ENCODE peak calls at places on chromosomes 5 and 9, in five cellular contexts. Q, E, I, M and X are unnamed samples.
A peak's percentile ranks its signal among the peaks of the same experiment; 100 is the strongest.

GRCh38 chr9:127910613-127911205 is 6.1 kb downstream of the ST6GALNAC4 start:
- DNase-seq in E (no peak), Q (no peak), M (no peak), I (no peak), X (no peak)

GRCh38 chr9:121661328-121661727 is 9.9 kb downstream of the DAB2IP start:
- DNase-seq in E (no peak), M (no peak), Q (no peak), I (no peak), X (no peak)

GRCh38 chr9:70255521-70255920 is 3.3 kb upstream of the SMC5 start:
- DNase-seq in M (no peak), Q (no peak), I (no peak), E (no peak), X (no peak)

GRCh38 chr5:171420429-171421231 is 1.2 kb downstream of the FGF18 start:
- DNase-seq in Q (peak; percentile 72), I (no peak), M (no peak), E (no peak), X (no peak)

GRCh38 chr5:65305913-65306312 is 175.8 kb downstream of the ADAMTS6 start:
- DNase-seq in E (no peak), M (peak; percentile 29), Q (no peak), I (no peak), X (no peak)

GRCh38 chr5:37833990-37834389 is 5.9 kb downstream of the GDNF start:
- DNase-seq in E (no peak), Q (no peak), I (no peak), M (no peak), X (no peak)

GRCh38 chr9:93578844-93579243 is 2.5 kb downstream of the PHF2 start:
- DNase-seq in I (no peak), Q (no peak), M (no peak), E (no peak), X (no peak)

GRCh38 chr9:18658764-18659705 is 185.1 kb downstream of the ADAMTSL1 start:
- DNase-seq in E (no peak), I (no peak), Q (no peak), M (no peak), X (no peak)

GRCh38 chr9:133509179-133510083 is 15.3 kb downstream of the MYMK start:
- DNase-seq in E (no peak), M (no peak), Q (peak; percentile 67), I (no peak), X (peak; percentile 75)

GRCh38 chr5:133870661-133871060 is 97.8 kb downstream of the C5orf15 start:
- DNase-seq in E (no peak), M (no peak), I (no peak), Q (no peak), X (no peak)

GRCh38 chr9:88418715-88419540 is 30.7 kb downstream of the SPIN1 start:
- DNase-seq in M (no peak), E (no peak), Q (no peak), I (no peak), X (no peak)

GRCh38 chr5:54361683-54362411 is 51.5 kb upstream of the ARL15 start:
- DNase-seq in E (no peak), M (no peak), Q (no peak), I (no peak), X (no peak)

GRCh38 chr9:136751244-136751643 is 2.9 kb upstream of the LCN6 start:
- DNase-seq in E (no peak), M (no peak), I (no peak), Q (no peak), X (no peak)

GRCh38 chr9:36942891-36943290 is 91.2 kb downstream of the PAX5 start:
- DNase-seq in M (no peak), I (no peak), E (no peak), Q (no peak), X (no peak)

GRCh38 chr5:56200856-56201638 is 32.1 kb downstream of the ANKRD55 start:
- DNase-seq in E (peak; percentile 90), I (peak; percentile 38), M (peak; percentile 88), Q (peak; percentile 74), X (peak; percentile 65)

GRCh38 chr5:128338649-128339048 is 199.4 kb downstream of the FBN2 start:
- DNase-seq in Q (no peak), M (no peak), I (no peak), E (no peak), X (no peak)

GRCh38 chr9:5879419-5880181 is 11.1 kb upstream of the MLANA start:
- DNase-seq in Q (peak; percentile 17), I (peak; percentile 47), E (no peak), M (peak; percentile 46), X (no peak)

GRCh38 chr5:141345327-141345726 is 1.7 kb downstream of the PCDHGA3 start:
- DNase-seq in M (no peak), Q (no peak), E (no peak), I (no peak), X (no peak)

GRCh38 chr5:159518361-159518760 is 188.1 kb upstream of the IL12B start:
- DNase-seq in Q (no peak), E (no peak), I (no peak), M (no peak), X (no peak)

GRCh38 chr5:135135530-135136201 is 101.6 kb upstream of the PITX1 start:
- DNase-seq in I (peak; percentile 63), E (no peak), Q (no peak), M (no peak), X (no peak)

GRCh38 chr5:72355706-72356299 is 35.6 kb downstream of the PTCD2 start:
- DNase-seq in E (no peak), Q (peak; percentile 45), M (no peak), I (peak; percentile 22), X (peak; percentile 30)

GRCh38 chr9:35571113-35571512 is 33.9 kb upstream of the TESK1 start:
- DNase-seq in Q (no peak), M (no peak), E (no peak), I (no peak), X (no peak)

GRCh38 chr9:121764371-121764730 is 112.9 kb downstream of the DAB2IP start:
- DNase-seq in M (no peak), Q (no peak), I (no peak), E (no peak), X (no peak)

GRCh38 chr5:144273232-144274027 is 102.8 kb downstream of the KCTD16 start:
- DNase-seq in Q (no peak), E (no peak), M (no peak), I (no peak), X (no peak)

GRCh38 chr9:90659626-90660364 is 17.2 kb upstream of the DIRAS2 start:
- DNase-seq in Q (no peak), E (no peak), I (no peak), M (no peak), X (no peak)

GRCh38 chr9:84711936-84712335 is 42.4 kb downstream of the NTRK2 start:
- DNase-seq in I (no peak), E (no peak), Q (peak; percentile 16), M (no peak), X (no peak)

GRCh38 chr9:72952914-72953313 is at the start of gene ALDH1A1:
- DNase-seq in I (no peak), Q (no peak), M (peak; percentile 68), E (no peak), X (no peak)

GRCh38 chr5:137932800-137933199 is 43.5 kb downstream of the PKD2L2 start:
- DNase-seq in E (no peak), M (no peak), I (no peak), Q (no peak), X (no peak)

GRCh38 chr5:66247176-66247960 is 103.3 kb downstream of the SREK1 start:
- DNase-seq in M (peak; percentile 7), Q (no peak), E (no peak), I (no peak), X (no peak)

GRCh38 chr5:151598984-151599383 is 7.9 kb upstream of the FAT2 start:
- DNase-seq in I (no peak), Q (no peak), M (no peak), E (no peak), X (no peak)

GRCh38 chr9:6644346-6645152 is 980 bp downstream of the GLDC start:
- DNase-seq in M (no peak), Q (no peak), E (no peak), I (no peak), X (no peak)

GRCh38 chr9:9612270-9612669 is 1000.5 kb downstream of the PTPRD start:
- DNase-seq in Q (peak; percentile 24), M (no peak), E (peak; percentile 3), I (no peak), X (no peak)

GRCh38 chr5:31291323-31291854 is 97.9 kb downstream of the CDH6 start:
- DNase-seq in I (no peak), Q (peak; percentile 8), M (no peak), E (no peak), X (peak; percentile 14)

GRCh38 chr5:116482394-116482793 is 92.2 kb downstream of the SEMA6A start:
- DNase-seq in E (no peak), I (no peak), Q (no peak), M (no peak), X (no peak)

GRCh38 chr9:18928711-18929110 is 104.3 kb downstream of the SAXO1 start:
- DNase-seq in Q (no peak), I (no peak), E (no peak), M (no peak), X (no peak)

GRCh38 chr9:125888220-125888619 is 141.0 kb downstream of the PBX3 start:
- DNase-seq in M (no peak), I (no peak), E (no peak), Q (no peak), X (no peak)

GRCh38 chr9:125886365-125886764 is 139.2 kb downstream of the PBX3 start:
- DNase-seq in M (no peak), E (no peak), I (no peak), Q (no peak), X (no peak)

GRCh38 chr9:125889122-125889523 is 141.9 kb downstream of the PBX3 start:
- DNase-seq in I (no peak), Q (peak; percentile 50), E (no peak), M (no peak), X (no peak)

GRCh38 chr9:125890793-125891192 is 143.6 kb downstream of the PBX3 start:
- DNase-seq in E (no peak), I (no peak), M (no peak), Q (peak; percentile 10), X (no peak)

GRCh38 chr9:125889524-125890473 is 142.6 kb downstream of the PBX3 start:
- DNase-seq in Q (peak; percentile 76), M (no peak), I (no peak), E (no peak), X (peak; percentile 36)
- TF ChIP-seq FOXM1 in Q (no peak), M (no peak), I (no peak), E (no peak), X (no peak)

GRCh38 chr5:149611327-149611726 is 30.0 kb downstream of the ARHGEF37 start:
- DNase-seq in I (no peak), E (no peak), Q (no peak), M (peak; percentile 66), X (no peak)
- TF ChIP-seq FOXM1 in I (no peak), E (no peak), Q (no peak), M (no peak), X (no peak)

GRCh38 chr9:104027295-104027694 is 66.8 kb upstream of the SMC2 start:
- DNase-seq in E (peak; percentile 7), I (no peak), Q (no peak), M (no peak), X (no peak)

GRCh38 chr9:104025109-104025508 is 69.0 kb upstream of the SMC2 start:
- DNase-seq in I (no peak), M (no peak), E (no peak), Q (no peak), X (no peak)

GRCh38 chr9:104025945-104026344 is 68.2 kb upstream of the SMC2 start:
- DNase-seq in I (no peak), E (no peak), Q (no peak), M (no peak), X (no peak)

GRCh38 chr9:104028827-104029226 is 65.3 kb upstream of the SMC2 start:
- DNase-seq in E (no peak), M (no peak), I (no peak), Q (no peak), X (no peak)
- TF ChIP-seq FOXM1 in E (no peak), M (no peak), I (no peak), Q (no peak), X (no peak)

GRCh38 chr9:114684036-114684435 is 2.0 kb upstream of the TEX48 start:
- DNase-seq in M (no peak), Q (no peak), I (no peak), E (no peak), X (no peak)
- TF ChIP-seq FOXM1 in M (no peak), Q (no peak), I (no peak), E (no peak), X (no peak)